ENCODE peak calls at places on chromosomes 3 and 15, in seven cellular contexts. D is astrocyte; A is CD4-positive, alpha-beta T cell; V is PC-9; M is body of pancreas; P is cardiac muscle cell; X is hepatocyte. K is an unnamed sample.

GRCh38 chr15:33730815-33731214 is 237.5 kb upstream of the CHRM5 start:
- DNase-seq in A (no peak), D (no peak), P (no peak), X (no peak), M (no peak), V (no peak), K (no peak)

GRCh38 chr15:98881526-98882517 is 125.8 kb downstream of the PGPEP1L start:
- DNase-seq in X (peak), V (no peak), P (peak), M (peak), A (no peak), D (peak), K (no peak)

GRCh38 chr3:49806838-49807237 is 3.8 kb downstream of the INKA1 start:
- DNase-seq in X (no peak), V (no peak), M (no peak), A (no peak), D (no peak), P (no peak), K (no peak)

GRCh38 chr3:44885618-44886017 is 11.2 kb downstream of the TGM4 start:
- DNase-seq in D (peak), X (peak), A (no peak), M (no peak), V (peak), P (no peak), K (peak)

GRCh38 chr15:90099868-90100854 is 2.1 kb downstream of the IDH2 start:
- DNase-seq in V (peak), A (no peak), M (peak), D (peak), P (no peak), X (no peak), K (no peak)

GRCh38 chr15:48596841-48597240 is 48.7 kb downstream of the FBN1 start:
- DNase-seq in P (no peak), M (no peak), D (no peak), A (no peak), V (no peak), X (no peak), K (no peak)

GRCh38 chr3:128933213-128933921 is 53.9 kb downstream of the ACAD9 start:
- DNase-seq in V (no peak), X (no peak), D (no peak), M (no peak), P (no peak), A (no peak), K (no peak)

GRCh38 chr15:74563442-74563841 is 22.4 kb downstream of the ARID3B start:
- DNase-seq in V (no peak), P (no peak), A (no peak), X (no peak), D (no peak), M (no peak), K (no peak)

GRCh38 chr3:141452045-141452444 is 34.8 kb upstream of the RASA2 start:
- DNase-seq in A (peak), X (peak), D (peak), V (peak), P (peak), M (no peak), K (no peak)

GRCh38 chr3:61043156-61043555 is 208.1 kb downstream of the FHIT start:
- DNase-seq in V (no peak), M (no peak), P (no peak), D (no peak), A (no peak), X (no peak), K (no peak)

GRCh38 chr3:124676236-124676635 is 54.0 kb upstream of the UMPS start:
- DNase-seq in M (no peak), D (peak), V (no peak), A (no peak), X (no peak), P (no peak), K (no peak)

GRCh38 chr3:180802837-180803236 is 109.6 kb upstream of the FXR1 start:
- DNase-seq in D (peak), A (no peak), M (no peak), V (no peak), P (peak), X (peak), K (no peak)

GRCh38 chr3:196631655-196632032 is 7.8 kb upstream of the NRROS start:
- DNase-seq in D (no peak), A (no peak), P (no peak), V (no peak), M (no peak), X (no peak), K (no peak)

GRCh38 chr3:53238881-53239280 is 16.9 kb downstream of the TKT start:
- DNase-seq in P (no peak), D (no peak), A (no peak), X (no peak), V (no peak), M (no peak), K (no peak)

GRCh38 chr3:72591522-72592421 is 256.5 kb downstream of the SHQ1 start:
- DNase-seq in D (peak), A (no peak), X (peak), V (peak), P (peak), M (no peak), K (no peak)

GRCh38 chr15:73598540-73599195 is 34.5 kb downstream of the NPTN start:
- DNase-seq in V (no peak), P (no peak), M (no peak), A (no peak), D (peak), X (no peak), K (no peak)

GRCh38 chr15:45794768-45795486 is 160.1 kb downstream of the SQOR start:
- DNase-seq in X (peak), V (no peak), A (no peak), D (no peak), P (no peak), M (no peak), K (no peak)

GRCh38 chr15:58432421-58432820 is 630 bp downstream of the LIPC start:
- DNase-seq in M (no peak), X (no peak), A (no peak), D (no peak), V (no peak), P (no peak), K (no peak)

GRCh38 chr15:60426870-60427528 is 29.2 kb upstream of the ANXA2 start:
- DNase-seq in M (no peak), V (no peak), X (peak), A (no peak), D (peak), P (no peak), K (no peak)

GRCh38 chr3:168047190-168047795 is 48.4 kb downstream of the GOLIM4 start:
- DNase-seq in P (peak), D (peak), M (no peak), X (peak), V (no peak), A (no peak), K (peak)

GRCh38 chr3:129187857-129188256 is 4.2 kb upstream of the CNBP start:
- DNase-seq in M (no peak), A (no peak), P (no peak), X (no peak), D (no peak), V (no peak), K (no peak)

GRCh38 chr3:150495563-150496168 is 50.6 kb downstream of the SERP1 start:
- DNase-seq in A (no peak), D (peak), V (no peak), P (peak), X (peak), M (no peak), K (peak)

GRCh38 chr3:105649469-105649868 is 219.3 kb downstream of the CBLB start:
- DNase-seq in M (no peak), P (no peak), D (no peak), X (no peak), A (no peak), V (no peak), K (no peak)

GRCh38 chr15:43799209-43799944 is 643 bp downstream of the SERINC4 start:
- DNase-seq in M (no peak), X (no peak), V (no peak), A (no peak), D (no peak), P (no peak), K (no peak)

GRCh38 chr3:194468086-194468485 is 18.7 kb downstream of the ATP13A3 start:
- DNase-seq in D (peak), M (no peak), V (no peak), A (no peak), P (no peak), X (no peak), K (no peak)

GRCh38 chr3:30440147-30440604 is 166.2 kb upstream of the TGFBR2 start:
- DNase-seq in A (no peak), M (no peak), D (peak), V (no peak), X (no peak), P (no peak), K (no peak)

GRCh38 chr15:69359724-69360123 is 54.4 kb upstream of the KIF23 start:
- DNase-seq in P (no peak), D (peak), X (no peak), A (no peak), M (no peak), V (no peak), K (no peak)

GRCh38 chr3:48306860-48307530 is 26.5 kb downstream of the SPINK8 start:
- DNase-seq in A (no peak), P (no peak), M (no peak), X (no peak), V (no peak), D (no peak), K (no peak)

GRCh38 chr3:122443090-122443489 is 27.2 kb upstream of the WDR5B start:
- DNase-seq in P (no peak), A (no peak), M (no peak), X (peak), V (no peak), D (no peak), K (no peak)

GRCh38 chr3:29683306-29683993 is 402.6 kb downstream of the RBMS3 start:
- DNase-seq in A (no peak), D (peak), V (peak), M (no peak), X (peak), P (peak), K (no peak)

GRCh38 chr3:49158108-49158709 is 7.9 kb downstream of the CCDC71 start:
- DNase-seq in P (peak), A (peak), V (peak), X (peak), M (peak), D (no peak), K (no peak)

GRCh38 chr3:64748244-64748894 is 60.6 kb upstream of the ADAMTS9 start:
- DNase-seq in X (no peak), A (no peak), D (no peak), V (no peak), M (no peak), P (no peak), K (no peak)

GRCh38 chr3:116135462-116135861 is 309.8 kb downstream of the LSAMP start:
- DNase-seq in D (peak), V (no peak), M (peak), P (peak), X (no peak), A (no peak), K (no peak)

GRCh38 chr15:57640935-57641682 is 49.4 kb downstream of the MYZAP start:
- DNase-seq in X (peak), M (no peak), D (peak), A (no peak), P (peak), V (peak), K (no peak)

GRCh38 chr3:66039590-66039887 is 821 bp upstream of the MAGI1 start:
- DNase-seq in X (peak), M (peak), P (peak), A (no peak), D (peak), V (peak), K (no peak)

GRCh38 chr15:89575656-89576416 is 567 bp downstream of the TICRR start:
- DNase-seq in M (peak), P (peak), V (no peak), X (peak), A (no peak), D (no peak), K (no peak)

GRCh38 chr3:107068980-107069379 is 308.3 kb upstream of the CCDC54 start:
- DNase-seq in M (no peak), A (no peak), D (peak), P (no peak), V (no peak), X (no peak), K (no peak)

GRCh38 chr3:31041161-31041978 is 146.9 kb upstream of the GADL1 start:
- DNase-seq in D (peak), V (peak), P (peak), A (no peak), M (no peak), X (peak), K (peak)

DNA sequence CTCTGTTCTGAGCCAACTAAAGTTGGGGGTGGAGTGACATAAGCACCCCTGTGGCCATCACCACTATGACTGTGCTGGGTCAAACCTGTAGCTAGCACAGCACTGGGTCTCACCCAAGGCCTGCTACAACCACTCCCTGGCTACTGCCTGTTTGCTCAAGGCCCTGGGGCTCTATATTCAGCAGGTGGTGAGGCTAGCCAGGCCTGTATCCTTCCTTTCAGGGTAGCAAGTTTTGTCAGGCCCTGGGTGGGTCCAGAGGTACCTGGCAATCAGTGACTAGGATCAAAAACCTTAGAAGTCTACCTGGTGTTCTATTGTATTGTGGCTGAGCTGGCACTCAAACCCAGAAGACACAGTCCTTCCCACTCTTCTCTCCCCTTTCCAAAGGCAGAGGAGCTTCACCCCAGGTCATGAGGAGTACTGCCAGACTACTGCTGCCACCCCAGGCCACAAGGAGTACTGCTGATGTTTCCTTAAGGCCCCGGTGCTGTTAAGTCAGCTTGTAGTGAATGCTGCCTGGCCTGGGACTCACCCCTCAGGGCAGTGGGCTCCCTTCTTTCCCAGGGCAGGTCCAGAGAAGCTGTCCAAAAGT is 170.8 kb downstream of the IGSF11 start:
- DNase-seq in A (no peak), D (no peak), X (no peak), P (no peak), M (no peak), V (no peak), K (no peak)
- TF ChIP-seq CTCF in A (no peak), D (no peak), X (no peak), P (no peak), M (no peak), V (peak), K (no peak)

DNA sequence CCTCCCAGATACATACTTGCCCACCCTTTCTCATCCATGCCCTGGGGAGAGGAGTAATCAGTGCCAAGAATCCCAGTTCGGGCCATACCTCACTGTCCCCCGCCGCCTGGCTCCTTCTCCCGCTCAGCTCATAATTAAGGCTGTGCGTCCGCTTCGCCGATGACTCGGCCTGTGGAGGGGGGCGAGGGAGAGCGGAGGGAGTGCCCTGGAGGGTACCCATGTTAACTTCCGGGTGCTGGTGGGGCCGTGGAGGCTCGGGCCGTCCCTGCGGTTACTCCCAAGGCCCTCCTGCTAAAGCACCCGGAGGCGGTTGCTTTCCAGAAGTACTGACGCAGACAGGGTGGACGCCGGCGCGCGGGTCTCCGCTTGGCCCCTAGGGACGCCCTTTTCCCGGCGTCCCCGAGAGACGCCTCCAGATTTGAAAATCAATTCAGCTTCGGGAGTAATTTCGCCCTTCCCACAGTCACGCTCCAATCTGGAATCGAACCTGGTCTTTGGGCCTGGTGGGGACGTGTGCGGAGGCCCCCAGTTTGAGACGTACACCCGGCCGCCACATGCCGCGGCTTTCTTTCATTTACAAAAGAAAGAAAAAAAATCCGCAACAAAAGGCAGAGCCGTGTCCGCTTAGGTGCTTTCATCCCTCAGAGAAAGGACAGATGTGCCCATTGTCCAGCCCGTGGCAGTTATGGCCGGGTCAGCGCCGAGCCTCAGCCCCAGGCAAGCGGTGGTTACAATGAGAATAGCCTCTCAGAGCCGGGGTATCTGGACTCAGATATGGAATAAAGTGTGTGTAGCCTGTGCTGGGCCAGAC is 1.0 kb upstream of the ONECUT1 start:
- DNase-seq in V (no peak), D (no peak), P (peak), M (peak), A (no peak), X (peak), K (no peak)
- TF ChIP-seq CTCF in V (no peak), D (no peak), P (peak), M (peak), A (no peak), X (peak), K (no peak)

GRCh38 chr3:190321789-190322603 is at the start of gene CLDN1:
- DNase-seq in M (peak), D (peak), X (peak), P (peak), V (peak), A (peak), K (no peak)

GRCh38 chr3:190319660-190320059 is 2.6 kb downstream of the CLDN1 start:
- DNase-seq in V (peak), P (no peak), A (no peak), D (no peak), M (peak), X (no peak), K (no peak)

GRCh38 chr3:190323241-190323617 is 983 bp upstream of the CLDN1 start:
- DNase-seq in M (peak), A (no peak), P (no peak), V (peak), X (no peak), D (peak), K (no peak)

GRCh38 chr3:190320594-190321362 is 1.5 kb downstream of the CLDN1 start:
- DNase-seq in M (no peak), D (no peak), V (no peak), A (no peak), X (no peak), P (no peak), K (no peak)

GRCh38 chr3:190322604-190323240 is 476 bp upstream of the CLDN1 start:
- DNase-seq in V (no peak), P (no peak), X (no peak), M (no peak), A (no peak), D (no peak), K (no peak)
- TF ChIP-seq CTCF in V (peak), P (no peak), X (no peak), M (no peak), A (peak), D (no peak), K (no peak)

GRCh38 chr15:28936481-28936881 is 50.7 kb downstream of the APBA2 start:
- DNase-seq in P (no peak), X (no peak), A (no peak), M (no peak), V (no peak), D (no peak), K (no peak)

GRCh38 chr15:28936081-28936480 is 50.3 kb downstream of the APBA2 start:
- DNase-seq in X (no peak), D (no peak), A (no peak), V (no peak), P (no peak), M (no peak), K (no peak)

GRCh38 chr15:28934645-28935044 is 48.9 kb downstream of the APBA2 start:
- DNase-seq in X (no peak), D (no peak), A (no peak), P (no peak), V (no peak), M (no peak), K (no peak)

GRCh38 chr15:28933710-28934445 is 48.1 kb downstream of the APBA2 start:
- DNase-seq in M (no peak), X (no peak), D (peak), V (no peak), P (no peak), A (no peak), K (no peak)

DNA sequence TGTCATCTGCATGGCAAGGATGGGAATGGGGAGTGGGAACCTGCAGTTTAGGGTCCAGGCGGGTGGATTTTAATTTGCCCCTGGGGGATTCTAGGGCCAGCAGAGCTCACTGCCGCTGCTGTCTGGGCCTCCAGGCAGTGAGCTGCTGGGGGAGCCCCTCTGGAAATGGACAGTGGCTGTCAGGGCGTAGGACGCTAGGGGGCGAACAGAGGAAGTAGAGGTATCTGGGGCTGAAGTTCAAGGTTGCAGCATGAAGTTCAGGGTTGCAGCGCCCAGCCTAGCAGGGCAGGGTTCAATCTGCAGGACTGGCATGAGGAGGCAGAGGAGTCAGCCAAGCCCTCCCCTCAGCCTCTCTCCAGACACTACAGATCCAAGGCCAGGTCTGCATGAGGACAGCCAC is 49.5 kb downstream of the APBA2 start:
- DNase-seq in V (no peak), M (no peak), X (no peak), D (no peak), A (peak), P (peak), K (no peak)
- TF ChIP-seq CTCF in V (no peak), M (no peak), X (peak), D (peak), A (peak), P (peak), K (peak)